ENCODE peak calls at places on chromosome 20, in six cellular contexts. I is breast epithelium, W is HCT116, E is stomach, Z is spleen, S is vagina. R is an unnamed sample.

GRCh38 chr20:63659370-63659769 is 1.3 kb downstream of the RTEL1 start:
- DNase-seq in I (no peak), W (no peak), E (no peak), Z (peak), S (no peak), R (no peak)

GRCh38 chr20:17505664-17506517 is 25.3 kb downstream of the BFSP1 start:
- DNase-seq in I (no peak), W (no peak), E (no peak), Z (no peak), S (no peak), R (no peak)

GRCh38 chr20:62030834-62031434 is 34.7 kb downstream of the TAF4 start:
- DNase-seq in I (no peak), W (no peak), E (no peak), Z (no peak), S (no peak), R (peak)

GRCh38 chr20:32527447-32528055 is 57.6 kb downstream of the NOL4L start:
- DNase-seq in I (no peak), W (no peak), E (no peak), Z (no peak), S (no peak), R (no peak)

GRCh38 chr20:17882065-17882833 is 86.3 kb downstream of the SNX5 start:
- DNase-seq in I (no peak), W (no peak), E (no peak), Z (no peak), S (no peak), R (no peak)

GRCh38 chr20:23164176-23164601 is 78.1 kb upstream of the CD93 start:
- DNase-seq in I (no peak), W (no peak), E (peak), Z (no peak), S (no peak), R (no peak)

GRCh38 chr20:32655903-32656500 is 17.7 kb downstream of the C20orf203 start:
- DNase-seq in I (no peak), W (no peak), E (no peak), Z (no peak), S (no peak), R (no peak)

GRCh38 chr20:17343631-17344447 is 117.0 kb downstream of the PCSK2 start:
- DNase-seq in I (no peak), W (no peak), E (no peak), Z (no peak), S (no peak), R (no peak)

GRCh38 chr20:17613328-17614175 is 43.7 kb downstream of the DSTN start:
- DNase-seq in I (no peak), W (no peak), E (peak), Z (no peak), S (peak), R (peak)

GRCh38 chr20:63178889-63179751 is 36.8 kb downstream of the YTHDF1 start:
- DNase-seq in I (no peak), W (peak), E (peak), Z (peak), S (no peak), R (peak)

GRCh38 chr20:1269850-1270249 is 3.8 kb downstream of the SNPH start:
- DNase-seq in I (no peak), W (no peak), E (no peak), Z (no peak), S (no peak), R (no peak)

GRCh38 chr20:32484221-32485125 is 100.7 kb downstream of the NOL4L start:
- DNase-seq in I (no peak), W (no peak), E (peak), Z (peak), S (no peak), R (peak)

GRCh38 chr20:61650912-61651733 is 399.1 kb downstream of the CDH4 start:
- DNase-seq in I (no peak), W (no peak), E (no peak), Z (peak), S (no peak), R (no peak)

GRCh38 chr20:63642518-63643247 is 10.5 kb downstream of the STMN3 start:
- DNase-seq in I (no peak), W (no peak), E (no peak), Z (peak), S (no peak), R (no peak)

GRCh38 chr20:3660262-3661059 is 2.7 kb downstream of the GFRA4 start:
- DNase-seq in I (no peak), W (no peak), E (no peak), Z (no peak), S (no peak), R (no peak)

GRCh38 chr20:4484431-4485057 is 237.2 kb upstream of the PRND start:
- DNase-seq in I (no peak), W (no peak), E (no peak), Z (no peak), S (no peak), R (no peak)

GRCh38 chr20:5863040-5863811 is 87.1 kb downstream of the TRMT6 start:
- DNase-seq in I (no peak), W (no peak), E (no peak), Z (peak), S (no peak), R (no peak)

GRCh38 chr20:17808357-17808756 is 108.6 kb downstream of the BANF2 start:
- DNase-seq in I (no peak), W (no peak), E (no peak), Z (no peak), S (no peak), R (no peak)

GRCh38 chr20:953742-954141 is 37.6 kb upstream of the ANGPT4 start:
- DNase-seq in I (no peak), W (peak), E (no peak), Z (peak), S (no peak), R (no peak)

GRCh38 chr20:4053516-4053919 is 38.2 kb upstream of the RNF24 start:
- DNase-seq in I (no peak), W (no peak), E (no peak), Z (no peak), S (no peak), R (no peak)

GRCh38 chr20:2706688-2707352 is 14.2 kb downstream of the EBF4 start:
- DNase-seq in I (no peak), W (no peak), E (no peak), Z (no peak), S (peak), R (no peak)

GRCh38 chr20:43460830-43461200 is 3.1 kb downstream of the SRSF6 start:
- DNase-seq in I (no peak), W (no peak), E (no peak), Z (no peak), S (no peak), R (no peak)

GRCh38 chr20:43461894-43462293 is 4.2 kb downstream of the SRSF6 start:
- DNase-seq in I (no peak), W (no peak), E (no peak), Z (no peak), S (no peak), R (no peak)

GRCh38 chr20:43463133-43463863 is 5.6 kb downstream of the SRSF6 start:
- DNase-seq in I (no peak), W (no peak), E (no peak), Z (no peak), S (no peak), R (no peak)

GRCh38 chr20:43463864-43464785 is 6.4 kb downstream of the SRSF6 start:
- DNase-seq in I (no peak), W (no peak), E (no peak), Z (no peak), S (no peak), R (no peak)

GRCh38 chr20:43462369-43463132 is 4.9 kb downstream of the SRSF6 start:
- DNase-seq in I (no peak), W (no peak), E (no peak), Z (no peak), S (no peak), R (no peak)
- TF ChIP-seq POLR2A in I (no peak), W (no peak), E (no peak), Z (no peak), S (no peak), R (no peak)

DNA sequence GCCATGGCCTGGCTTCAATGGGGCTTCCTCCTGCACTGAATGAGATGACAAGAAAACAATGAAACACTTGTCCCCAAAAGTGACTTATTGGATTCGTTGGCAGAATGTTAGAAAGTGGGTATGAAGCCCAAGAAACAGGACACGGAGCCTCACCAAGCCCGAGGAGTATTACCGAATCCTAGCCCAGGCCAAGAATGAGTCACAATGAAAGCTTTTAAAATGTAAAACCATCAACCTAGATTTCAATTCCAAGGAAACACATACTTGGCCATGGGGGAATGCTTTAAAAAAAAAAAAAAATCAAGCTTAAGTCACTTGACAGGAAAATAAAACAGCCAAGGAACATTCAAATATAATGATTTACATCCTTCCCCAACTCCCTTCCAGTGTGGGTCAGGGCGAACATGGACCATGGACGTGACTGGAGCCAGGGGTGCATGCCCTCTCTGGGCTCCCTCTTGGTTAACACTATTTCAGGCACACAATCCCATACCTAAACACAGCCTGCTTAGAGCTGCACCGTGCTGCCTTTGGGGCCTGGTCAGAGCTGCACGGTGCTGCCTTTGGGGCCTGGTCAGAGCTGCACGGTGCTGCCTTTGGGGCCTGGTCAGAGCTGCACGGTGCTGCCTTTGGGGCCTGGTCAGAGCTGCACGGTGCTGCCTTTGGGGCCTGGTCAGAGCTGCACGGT is 3.1 kb upstream of the STX16 start:
- DNase-seq in I (no peak), W (no peak), E (no peak), Z (no peak), S (peak), R (no peak)
- TF ChIP-seq POLR2AphosphoS5 in I (no peak), W (no peak), E (no peak), Z (no peak), S (no peak), R (no peak)

GRCh38 chr20:19934792-19935491 is 82.2 kb upstream of the NAA20 start:
- DNase-seq in I (peak), W (no peak), E (peak), Z (no peak), S (no peak), R (no peak)
- TF ChIP-seq POLR2A in I (no peak), W (no peak), E (no peak), Z (no peak), S (no peak), R (no peak)

GRCh38 chr20:50797142-50797541 is 2.3 kb downstream of the BCAS4 start:
- DNase-seq in I (no peak), W (no peak), E (no peak), Z (no peak), S (no peak), R (no peak)
- TF ChIP-seq POLR2AphosphoS5 in I (no peak), W (no peak), E (no peak), Z (no peak), S (no peak), R (no peak)

GRCh38 chr20:49045440-49046086 is 549 bp upstream of the CSE1L start:
- DNase-seq in I (no peak), W (no peak), E (peak), Z (peak), S (no peak), R (no peak)

GRCh38 chr20:49043000-49043399 is 3.1 kb upstream of the CSE1L start:
- DNase-seq in I (no peak), W (no peak), E (no peak), Z (no peak), S (no peak), R (no peak)

DNA sequence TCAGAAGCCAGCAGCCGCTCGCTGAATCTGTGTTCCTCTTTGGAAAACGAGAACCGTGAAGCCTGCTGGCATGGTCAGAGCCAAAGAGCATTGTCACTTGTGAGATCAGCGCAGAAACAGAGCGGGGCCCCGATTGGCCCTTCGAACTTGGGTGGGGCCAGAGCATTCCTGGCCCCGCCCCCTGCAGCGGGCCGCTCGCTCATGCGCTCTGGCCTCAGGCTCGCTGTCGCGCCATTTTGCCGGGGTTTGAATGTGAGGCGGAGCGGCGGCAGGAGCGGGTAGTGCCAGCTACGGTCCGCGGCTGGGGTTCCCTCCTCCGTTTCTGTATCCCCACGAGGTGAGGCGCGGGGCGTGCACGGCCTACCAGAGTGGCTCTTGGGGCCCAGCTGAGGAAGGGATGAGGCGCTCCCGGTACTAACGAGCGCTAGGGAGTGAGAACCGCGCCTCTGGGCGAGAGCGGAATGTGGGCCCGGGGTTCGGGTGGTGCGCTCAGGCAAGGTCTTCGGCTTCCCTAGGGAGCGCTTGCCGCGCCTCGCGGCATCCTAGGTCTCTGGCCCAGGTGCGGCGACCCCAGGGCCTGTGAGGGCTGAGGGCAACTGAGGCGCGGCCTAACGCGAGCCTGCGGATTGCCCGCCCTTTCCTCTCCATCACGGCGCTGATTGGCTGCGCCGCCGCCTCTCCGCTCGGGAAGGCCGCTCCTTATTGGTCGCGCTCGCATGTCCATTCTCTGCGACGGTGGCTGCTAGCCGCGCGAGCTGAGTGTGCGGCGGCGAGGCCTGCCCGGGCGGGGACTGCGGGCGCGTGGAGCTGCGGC is at the start of gene CSE1L:
- DNase-seq in I (peak), W (peak), E (peak), Z (peak), S (peak), R (peak)
- TF ChIP-seq POLR2A in I (peak), W (peak), E (no peak), Z (peak), S (peak), R (peak)

DNA sequence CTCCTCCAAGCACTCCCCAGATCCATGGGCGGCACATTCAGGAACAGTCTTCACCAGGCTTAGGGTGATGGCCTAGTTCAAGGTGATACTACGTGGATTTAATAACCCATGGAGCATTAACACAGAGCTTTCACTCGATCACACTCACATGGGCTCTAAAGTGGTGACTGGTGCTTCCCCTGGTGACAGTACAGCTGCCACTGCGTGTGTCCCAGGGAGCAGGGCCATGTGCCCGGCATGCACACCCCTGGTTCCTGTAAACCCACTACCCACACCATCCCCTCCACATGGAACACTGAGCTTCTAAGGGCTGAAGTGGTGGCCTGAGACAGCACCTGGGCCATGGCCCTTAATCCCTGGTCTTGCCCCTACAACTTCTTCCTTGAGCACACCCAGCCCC is 27.8 kb upstream of the APMAP start:
- DNase-seq in I (no peak), W (no peak), E (no peak), Z (no peak), S (no peak), R (no peak)
- TF ChIP-seq POLR2AphosphoS5 in I (no peak), W (no peak), E (no peak), Z (no peak), S (no peak), R (no peak)

GRCh38 chr20:36860811-36861624 is 14.9 kb upstream of the TLDC2 start:
- DNase-seq in I (no peak), W (no peak), E (no peak), Z (no peak), S (no peak), R (no peak)

GRCh38 chr20:36861875-36862801 is 13.8 kb upstream of the TLDC2 start:
- DNase-seq in I (peak), W (peak), E (peak), Z (peak), S (no peak), R (no peak)

GRCh38 chr20:36861625-36861874 is 14.4 kb upstream of the TLDC2 start:
- DNase-seq in I (no peak), W (no peak), E (no peak), Z (peak), S (no peak), R (no peak)

GRCh38 chr20:36865076-36865860 is 10.7 kb upstream of the TLDC2 start:
- DNase-seq in I (no peak), W (no peak), E (no peak), Z (no peak), S (no peak), R (no peak)

DNA sequence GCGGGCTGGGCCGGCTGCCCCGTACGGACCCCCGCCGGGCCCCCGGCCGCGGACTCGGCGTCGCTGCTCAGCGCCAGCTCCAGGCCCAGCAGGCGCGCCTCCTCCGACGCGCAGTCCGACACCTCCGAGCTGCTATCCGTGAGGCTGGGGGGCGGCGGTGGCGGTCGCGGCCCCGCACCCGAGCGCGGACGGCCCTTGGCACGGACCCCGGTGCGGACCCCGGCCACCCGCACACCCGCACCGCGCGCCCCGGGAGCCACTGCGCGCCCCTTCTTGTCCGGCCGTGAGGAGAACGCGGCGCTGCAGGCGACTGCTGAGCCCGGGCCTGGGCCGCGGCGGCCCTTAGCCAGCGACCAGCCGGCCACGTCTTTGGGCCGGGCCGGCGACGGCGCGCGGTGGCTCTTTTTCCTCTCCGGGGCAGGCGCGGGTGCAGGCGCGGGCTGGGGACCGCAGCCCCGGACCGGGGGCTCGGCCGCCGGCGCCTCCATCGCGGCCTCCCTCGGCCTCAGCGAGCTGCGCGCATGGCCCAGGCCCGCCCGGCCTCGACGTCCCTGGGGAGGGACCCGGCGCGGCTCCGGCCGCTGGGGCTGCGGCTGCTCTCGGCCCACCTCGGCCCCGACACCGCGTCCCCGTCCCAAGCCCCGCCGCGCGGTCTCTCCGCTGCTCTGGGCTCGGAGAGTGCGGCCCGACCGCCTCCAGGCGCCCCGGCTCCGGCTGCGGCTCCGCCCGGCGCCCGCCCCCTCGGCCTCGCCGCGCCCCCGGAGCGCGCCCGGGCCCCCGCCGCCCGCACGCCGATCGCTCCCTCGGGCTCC is 12.9 kb upstream of the TLDC2 start:
- DNase-seq in I (no peak), W (no peak), E (no peak), Z (peak), S (no peak), R (no peak)
- TF ChIP-seq POLR2A in I (no peak), W (peak), E (no peak), Z (no peak), S (peak), R (no peak)

GRCh38 chr20:48175261-48175660 is 390.0 kb upstream of the SULF2 start:
- DNase-seq in I (no peak), W (no peak), E (no peak), Z (no peak), S (no peak), R (no peak)

GRCh38 chr20:48178607-48179006 is 393.3 kb upstream of the SULF2 start:
- DNase-seq in I (no peak), W (no peak), E (no peak), Z (no peak), S (no peak), R (no peak)

GRCh38 chr20:48176139-48176538 is 390.9 kb upstream of the SULF2 start:
- DNase-seq in I (no peak), W (no peak), E (no peak), Z (no peak), S (no peak), R (no peak)

GRCh38 chr20:48180039-48180438 is 394.8 kb upstream of the SULF2 start:
- DNase-seq in I (no peak), W (no peak), E (no peak), Z (no peak), S (no peak), R (no peak)

GRCh38 chr20:48177058-48177457 is 391.8 kb upstream of the SULF2 start:
- DNase-seq in I (no peak), W (no peak), E (no peak), Z (no peak), S (no peak), R (no peak)
- TF ChIP-seq POLR2AphosphoS5 in I (no peak), W (no peak), E (no peak), Z (no peak), S (no peak), R (no peak)

GRCh38 chr20:11301699-11302098 is 616.0 kb upstream of the BTBD3 start:
- DNase-seq in I (no peak), W (no peak), E (no peak), Z (no peak), S (no peak), R (no peak)

GRCh38 chr20:11302436-11302835 is 615.3 kb upstream of the BTBD3 start:
- DNase-seq in I (no peak), W (no peak), E (no peak), Z (no peak), S (no peak), R (no peak)

GRCh38 chr20:11296221-11296620 is 621.5 kb upstream of the BTBD3 start:
- DNase-seq in I (no peak), W (no peak), E (no peak), Z (no peak), S (no peak), R (no peak)

GRCh38 chr20:11296951-11297350 is 620.7 kb upstream of the BTBD3 start:
- DNase-seq in I (no peak), W (no peak), E (no peak), Z (no peak), S (no peak), R (no peak)
- TF ChIP-seq POLR2A in I (no peak), W (no peak), E (no peak), Z (no peak), S (no peak), R (no peak)

R was measured in GM12892.